ENCODE peak calls at places on chromosomes 3 and 15, in nine cellular contexts. T is K562; V is activated CD8-positive, alpha-beta T cell treated with anti-CD3 and anti-CD28 coated beads for 36 hours; H is activated CD4-positive, alpha-beta T cell treated with anti-CD3 and anti-CD28 coated beads for 36 hours; F is HepG2; I is heart left ventricle; M is pancreas; O is lower lobe of right lung; E is left cardiac atrium. L is an unnamed sample.

GRCh38 chr3:172513488-172513887 is 9.7 kb downstream of the TNFSF10 start:
- ATAC-seq in V (no peak), I (no peak), E (no peak), M (no peak), O (no peak), T (no peak), F (no peak), H (no peak), L (no peak)

GRCh38 chr15:85005744-85006143 is 24.1 kb downstream of the PDE8A start:
- ATAC-seq in M (no peak), E (no peak), F (no peak), T (no peak), V (no peak), H (no peak), I (no peak), O (no peak), L (no peak)

GRCh38 chr3:151923901-151924300 is 50.5 kb downstream of the SUCNR1 start:
- ATAC-seq in I (no peak), M (no peak), H (no peak), O (no peak), F (no peak), V (no peak), E (peak; percentile 53), T (no peak), L (no peak)

GRCh38 chr15:31848621-31849020 is 181.7 kb upstream of the CHRNA7 start:
- ATAC-seq in E (no peak), O (no peak), M (no peak), F (no peak), I (no peak), T (no peak), V (no peak), H (no peak), L (no peak)

GRCh38 chr3:111965484-111965883 is 13.3 kb upstream of the ABHD10 start:
- ATAC-seq in V (no peak), H (peak; percentile 67), O (no peak), F (no peak), M (no peak), T (no peak), E (no peak), I (no peak), L (no peak)

GRCh38 chr3:117600112-117600511 is 890.5 kb downstream of the TUSC7 start:
- ATAC-seq in T (no peak), O (peak; percentile 71), H (no peak), M (peak; percentile 63), E (no peak), F (no peak), V (no peak), I (no peak), L (no peak)

GRCh38 chr3:193465992-193466618 is 87.6 kb upstream of the ATP13A5 start:
- ATAC-seq in E (no peak), V (no peak), T (no peak), O (no peak), F (no peak), M (no peak), H (no peak), I (no peak), L (no peak)

GRCh38 chr15:38490231-38490630 is 36.3 kb downstream of the FAM98B start:
- ATAC-seq in O (no peak), M (no peak), V (no peak), E (no peak), F (no peak), T (no peak), I (no peak), H (no peak), L (no peak)

GRCh38 chr3:107506458-107506857 is 16.3 kb upstream of the BBX start:
- ATAC-seq in I (no peak), F (no peak), H (no peak), M (no peak), O (no peak), V (no peak), E (no peak), T (no peak), L (no peak)

GRCh38 chr3:54863366-54863765 is 64.5 kb downstream of the LRTM1 start:
- ATAC-seq in T (no peak), E (peak; percentile 61), H (no peak), O (no peak), F (no peak), V (no peak), I (peak; percentile 68), M (no peak), L (no peak)

GRCh38 chr3:101938262-101938847 is 89.0 kb downstream of the NFKBIZ start:
- ATAC-seq in I (no peak), H (peak; percentile 10), T (peak; percentile 49), O (peak; percentile 46), F (no peak), V (peak; percentile 54), M (peak; percentile 42), E (no peak), L (peak; percentile 71)

GRCh38 chr3:133464573-133464972 is 64.7 kb downstream of the BFSP2 start:
- ATAC-seq in I (no peak), F (no peak), H (no peak), T (no peak), O (no peak), V (peak; percentile 58), M (no peak), E (no peak), L (no peak)

GRCh38 chr3:136332302-136332701 is 82.2 kb downstream of the PCCB start:
- ATAC-seq in T (no peak), V (no peak), H (no peak), F (no peak), I (no peak), M (no peak), E (no peak), O (no peak), L (no peak)

GRCh38 chr15:74808840-74809229 is 3.8 kb upstream of the LMAN1L start:
- ATAC-seq in T (peak; percentile 56), V (no peak), F (peak; percentile 78), O (no peak), I (no peak), M (no peak), H (no peak), E (no peak), L (no peak)

GRCh38 chr15:63041982-63042878 is at the start of gene TPM1:
- ATAC-seq in V (no peak), H (peak; percentile 71), T (no peak), F (peak; percentile 89), O (peak; percentile 86), I (peak; percentile 82), E (peak; percentile 87), M (peak; percentile 83), L (peak; percentile 59)

GRCh38 chr15:85298366-85298765 is 82.0 kb upstream of the AKAP13 start:
- ATAC-seq in T (no peak), F (no peak), M (no peak), H (no peak), O (no peak), I (no peak), E (no peak), V (no peak), L (no peak)

GRCh38 chr3:186024210-186024609 is 84.7 kb downstream of the ETV5 start:
- ATAC-seq in M (peak; percentile 53), E (peak; percentile 48), H (no peak), F (no peak), V (no peak), T (no peak), O (no peak), I (no peak), L (no peak)

GRCh38 chr15:62362608-62363007 is 197.5 kb upstream of the C2CD4B start:
- ATAC-seq in T (no peak), E (no peak), I (no peak), F (no peak), M (peak; percentile 25), H (no peak), O (no peak), V (no peak), L (no peak)

GRCh38 chr3:28151207-28151550 is 90.2 kb upstream of the CMC1 start:
- ATAC-seq in I (peak; percentile 71), E (peak; percentile 54), V (no peak), M (no peak), O (no peak), T (no peak), H (no peak), F (no peak), L (no peak)

GRCh38 chr15:68739390-68740075 is 81.2 kb downstream of the ANP32A start:
- ATAC-seq in E (no peak), F (no peak), I (peak; percentile 34), T (no peak), V (no peak), M (no peak), H (no peak), O (no peak), L (no peak)

GRCh38 chr15:70101459-70102113 is 3.9 kb upstream of the TLE3 start:
- ATAC-seq in O (peak; percentile 13), I (peak; percentile 27), M (peak; percentile 10), H (no peak), V (no peak), E (no peak), F (no peak), T (peak; percentile 10), L (no peak)

GRCh38 chr3:17175187-17175839 is 290.6 kb downstream of the PLCL2 start:
- ATAC-seq in M (peak; percentile 19), H (no peak), I (peak; percentile 47), V (no peak), O (no peak), E (peak; percentile 78), F (no peak), T (no peak), L (no peak)

GRCh38 chr3:49625971-49626640 is 48.0 kb upstream of the APEH start:
- ATAC-seq in E (no peak), O (no peak), M (no peak), F (no peak), I (no peak), T (no peak), V (peak; percentile 80), H (peak; percentile 53), L (no peak)

GRCh38 chr3:155995525-155996370 is 124.6 kb upstream of the KCNAB1 start:
- ATAC-seq in I (no peak), V (peak; percentile 53), T (peak; percentile 95), H (no peak), F (peak; percentile 95), M (peak; percentile 68), O (peak; percentile 55), E (peak; percentile 54), L (no peak)

GRCh38 chr3:158762701-158763100 is 30.4 kb upstream of the RARRES1 start:
- ATAC-seq in M (peak; percentile 30), O (no peak), F (no peak), T (no peak), H (no peak), E (peak; percentile 68), I (peak; percentile 69), V (no peak), L (no peak)

GRCh38 chr15:68470981-68471380 is 39.0 kb upstream of the ITGA11 start:
- ATAC-seq in I (no peak), O (no peak), V (no peak), T (no peak), H (no peak), F (no peak), M (peak; percentile 24), E (no peak), L (no peak)

GRCh38 chr3:89250742-89251141 is 143.3 kb downstream of the EPHA3 start:
- ATAC-seq in H (no peak), M (no peak), F (no peak), I (no peak), T (no peak), E (no peak), O (no peak), V (no peak), L (no peak)